ENCODE peak calls at places on chromosomes 1 and 21, in seven cellular contexts. One of them, this sample, is unnamed.

GRCh38 chr21:38293765-38294164 is 37.0 kb downstream of the KCNJ15 start:
- DNase-seq in posterior vena cava: no peak
- DNase-seq in NCI-H2081: no peak
- DNase-seq in AG20443: no peak
- DNase-seq in kidney glomerular epithelial cell: no peak
- DNase-seq in hypothalamus: no peak
- DNase-seq in heart left ventricle: no peak
- DNase-seq in this sample: no peak

GRCh38 chr1:177346960-177347359 is 176.2 kb downstream of the BRINP2 start:
- DNase-seq in posterior vena cava: no peak
- DNase-seq in NCI-H2081: no peak
- DNase-seq in AG20443: no peak
- DNase-seq in kidney glomerular epithelial cell: no peak
- DNase-seq in hypothalamus: no peak
- DNase-seq in heart left ventricle: no peak
- DNase-seq in this sample: no peak

GRCh38 chr1:22131062-22131461 is 11.8 kb downstream of the WNT4 start:
- DNase-seq in posterior vena cava: no peak
- DNase-seq in NCI-H2081: no peak
- DNase-seq in AG20443: no peak
- DNase-seq in kidney glomerular epithelial cell: no peak
- DNase-seq in hypothalamus: no peak
- DNase-seq in heart left ventricle: no peak
- DNase-seq in this sample: no peak

GRCh38 chr1:176568185-176568584 is 105.2 kb downstream of the PAPPA2 start:
- DNase-seq in posterior vena cava: no peak
- DNase-seq in NCI-H2081: no peak
- DNase-seq in AG20443: no peak
- DNase-seq in kidney glomerular epithelial cell: no peak
- DNase-seq in hypothalamus: no peak
- DNase-seq in heart left ventricle: no peak
- DNase-seq in this sample: no peak

GRCh38 chr1:222634180-222635013 is 16.5 kb downstream of the MIA3 start:
- DNase-seq in posterior vena cava: no peak
- DNase-seq in NCI-H2081: peak; percentile 92
- DNase-seq in AG20443: peak; percentile 68
- DNase-seq in kidney glomerular epithelial cell: peak; percentile 72
- DNase-seq in hypothalamus: peak; percentile 4
- DNase-seq in heart left ventricle: peak; percentile 61
- DNase-seq in this sample: peak; percentile 87

GRCh38 chr1:248810000-248810726 is 15.6 kb downstream of the SH3BP5L start:
- DNase-seq in posterior vena cava: no peak
- DNase-seq in NCI-H2081: no peak
- DNase-seq in AG20443: no peak
- DNase-seq in kidney glomerular epithelial cell: no peak
- DNase-seq in hypothalamus: no peak
- DNase-seq in heart left ventricle: no peak
- DNase-seq in this sample: no peak

GRCh38 chr1:53943090-53943489 is 2.4 kb downstream of the IFT25 start:
- DNase-seq in posterior vena cava: no peak
- DNase-seq in NCI-H2081: no peak
- DNase-seq in AG20443: no peak
- DNase-seq in kidney glomerular epithelial cell: no peak
- DNase-seq in hypothalamus: no peak
- DNase-seq in heart left ventricle: no peak
- DNase-seq in this sample: no peak

GRCh38 chr1:15328785-15329480 is 80.8 kb upstream of the EFHD2 start:
- DNase-seq in posterior vena cava: no peak
- DNase-seq in NCI-H2081: no peak
- DNase-seq in AG20443: peak; percentile 75
- DNase-seq in kidney glomerular epithelial cell: no peak
- DNase-seq in hypothalamus: peak; percentile 31
- DNase-seq in heart left ventricle: peak; percentile 82
- DNase-seq in this sample: peak; percentile 87

GRCh38 chr1:33031506-33031905 is 5.2 kb downstream of the AK2 start:
- DNase-seq in posterior vena cava: no peak
- DNase-seq in NCI-H2081: no peak
- DNase-seq in AG20443: no peak
- DNase-seq in kidney glomerular epithelial cell: no peak
- DNase-seq in hypothalamus: no peak
- DNase-seq in heart left ventricle: no peak
- DNase-seq in this sample: no peak

GRCh38 chr1:171948491-171948890 is 107.2 kb downstream of the DNM3 start:
- DNase-seq in posterior vena cava: no peak
- DNase-seq in NCI-H2081: no peak
- DNase-seq in AG20443: peak; percentile 37
- DNase-seq in kidney glomerular epithelial cell: peak; percentile 33
- DNase-seq in hypothalamus: no peak
- DNase-seq in heart left ventricle: no peak
- DNase-seq in this sample: no peak

GRCh38 chr1:158203693-158204457 is 23.2 kb downstream of the CD1D start:
- DNase-seq in posterior vena cava: no peak
- DNase-seq in NCI-H2081: peak; percentile 52
- DNase-seq in AG20443: peak; percentile 42
- DNase-seq in kidney glomerular epithelial cell: peak; percentile 59
- DNase-seq in hypothalamus: no peak
- DNase-seq in heart left ventricle: no peak
- DNase-seq in this sample: peak; percentile 86

GRCh38 chr1:7642418-7642704 is 128.7 kb upstream of the VAMP3 start:
- DNase-seq in posterior vena cava: no peak
- DNase-seq in NCI-H2081: no peak
- DNase-seq in AG20443: no peak
- DNase-seq in kidney glomerular epithelial cell: no peak
- DNase-seq in hypothalamus: no peak
- DNase-seq in heart left ventricle: no peak
- DNase-seq in this sample: no peak

GRCh38 chr1:20988943-20989342 is 187.8 kb downstream of the EIF4G3 start:
- DNase-seq in posterior vena cava: no peak
- DNase-seq in NCI-H2081: no peak
- DNase-seq in AG20443: no peak
- DNase-seq in kidney glomerular epithelial cell: no peak
- DNase-seq in hypothalamus: no peak
- DNase-seq in heart left ventricle: no peak
- DNase-seq in this sample: no peak

GRCh38 chr21:34770581-34770980 is 101.8 kb downstream of the CLIC6 start:
- DNase-seq in posterior vena cava: no peak
- DNase-seq in NCI-H2081: no peak
- DNase-seq in AG20443: no peak
- DNase-seq in kidney glomerular epithelial cell: no peak
- DNase-seq in hypothalamus: no peak
- DNase-seq in heart left ventricle: no peak
- DNase-seq in this sample: no peak

GRCh38 chr1:116113615-116114014 is 2.4 kb downstream of the MAB21L3 start:
- DNase-seq in posterior vena cava: no peak
- DNase-seq in NCI-H2081: no peak
- DNase-seq in AG20443: no peak
- DNase-seq in kidney glomerular epithelial cell: no peak
- DNase-seq in hypothalamus: no peak
- DNase-seq in heart left ventricle: no peak
- DNase-seq in this sample: no peak

GRCh38 chr1:92949937-92950817 is 11.1 kb downstream of the DIPK1A start:
- DNase-seq in posterior vena cava: no peak
- DNase-seq in NCI-H2081: no peak
- DNase-seq in AG20443: peak; percentile 64
- DNase-seq in kidney glomerular epithelial cell: peak; percentile 67
- DNase-seq in hypothalamus: no peak
- DNase-seq in heart left ventricle: no peak
- DNase-seq in this sample: no peak

GRCh38 chr1:36874271-36875017 is 159.9 kb downstream of the GRIK3 start:
- DNase-seq in posterior vena cava: peak; percentile 62
- DNase-seq in NCI-H2081: no peak
- DNase-seq in AG20443: no peak
- DNase-seq in kidney glomerular epithelial cell: no peak
- DNase-seq in hypothalamus: no peak
- DNase-seq in heart left ventricle: no peak
- DNase-seq in this sample: no peak

GRCh38 chr1:172653015-172653709 is 5.7 kb upstream of the FASLG start:
- DNase-seq in posterior vena cava: no peak
- DNase-seq in NCI-H2081: no peak
- DNase-seq in AG20443: no peak
- DNase-seq in kidney glomerular epithelial cell: no peak
- DNase-seq in hypothalamus: no peak
- DNase-seq in heart left ventricle: no peak
- DNase-seq in this sample: no peak

GRCh38 chr1:174284052-174284451 is 124.7 kb downstream of the RABGAP1L start:
- DNase-seq in posterior vena cava: no peak
- DNase-seq in NCI-H2081: no peak
- DNase-seq in AG20443: no peak
- DNase-seq in kidney glomerular epithelial cell: no peak
- DNase-seq in hypothalamus: no peak
- DNase-seq in heart left ventricle: no peak
- DNase-seq in this sample: no peak

GRCh38 chr1:158145173-158145719 is 35.4 kb upstream of the CD1D start:
- DNase-seq in posterior vena cava: no peak
- DNase-seq in NCI-H2081: no peak
- DNase-seq in AG20443: peak; percentile 32
- DNase-seq in kidney glomerular epithelial cell: no peak
- DNase-seq in hypothalamus: peak; percentile 16
- DNase-seq in heart left ventricle: peak; percentile 75
- DNase-seq in this sample: peak; percentile 38

GRCh38 chr1:2388004-2388913 is 3.1 kb downstream of the MORN1 start:
- DNase-seq in posterior vena cava: peak; percentile 50
- DNase-seq in NCI-H2081: no peak
- DNase-seq in AG20443: no peak
- DNase-seq in kidney glomerular epithelial cell: no peak
- DNase-seq in hypothalamus: no peak
- DNase-seq in heart left ventricle: no peak
- DNase-seq in this sample: no peak

GRCh38 chr1:12171206-12172041 is 4.6 kb downstream of the TNFRSF1B start:
- DNase-seq in posterior vena cava: no peak
- DNase-seq in NCI-H2081: no peak
- DNase-seq in AG20443: no peak
- DNase-seq in kidney glomerular epithelial cell: no peak
- DNase-seq in hypothalamus: no peak
- DNase-seq in heart left ventricle: no peak
- DNase-seq in this sample: no peak

GRCh38 chr1:116110507-116111195 is 548 bp upstream of the MAB21L3 start:
- DNase-seq in posterior vena cava: no peak
- DNase-seq in NCI-H2081: no peak
- DNase-seq in AG20443: no peak
- DNase-seq in kidney glomerular epithelial cell: peak; percentile 16
- DNase-seq in hypothalamus: no peak
- DNase-seq in heart left ventricle: no peak
- DNase-seq in this sample: no peak

GRCh38 chr1:84758968-84759491 is 68.8 kb upstream of the SSX2IP start:
- DNase-seq in posterior vena cava: no peak
- DNase-seq in NCI-H2081: no peak
- DNase-seq in AG20443: peak; percentile 38
- DNase-seq in kidney glomerular epithelial cell: no peak
- DNase-seq in hypothalamus: peak; percentile 41
- DNase-seq in heart left ventricle: peak; percentile 28
- DNase-seq in this sample: peak; percentile 83

GRCh38 chr1:62407398-62408009 is 29.3 kb upstream of the USP1 start:
- DNase-seq in posterior vena cava: no peak
- DNase-seq in NCI-H2081: peak; percentile 36
- DNase-seq in AG20443: peak; percentile 63
- DNase-seq in kidney glomerular epithelial cell: peak; percentile 43
- DNase-seq in hypothalamus: no peak
- DNase-seq in heart left ventricle: no peak
- DNase-seq in this sample: peak; percentile 69

GRCh38 chr1:41387667-41388091 is 26.4 kb downstream of the FOXO6 start:
- DNase-seq in posterior vena cava: peak; percentile 93
- DNase-seq in NCI-H2081: peak; percentile 93
- DNase-seq in AG20443: peak; percentile 85
- DNase-seq in kidney glomerular epithelial cell: no peak
- DNase-seq in hypothalamus: peak; percentile 20
- DNase-seq in heart left ventricle: peak; percentile 90
- DNase-seq in this sample: peak; percentile 50

GRCh38 chr1:41438711-41439110 is 45.8 kb downstream of the EDN2 start:
- DNase-seq in posterior vena cava: no peak
- DNase-seq in NCI-H2081: no peak
- DNase-seq in AG20443: no peak
- DNase-seq in kidney glomerular epithelial cell: no peak
- DNase-seq in hypothalamus: no peak
- DNase-seq in heart left ventricle: no peak
- DNase-seq in this sample: no peak

GRCh38 chr1:150877220-150877516 is 769 bp upstream of the ARNT start:
- DNase-seq in posterior vena cava: no peak
- DNase-seq in NCI-H2081: no peak
- DNase-seq in AG20443: no peak
- DNase-seq in kidney glomerular epithelial cell: no peak
- DNase-seq in hypothalamus: no peak
- DNase-seq in heart left ventricle: no peak
- DNase-seq in this sample: no peak

GRCh38 chr1:111483166-111483565 is 9.4 kb downstream of the C1orf162 start:
- DNase-seq in posterior vena cava: no peak
- DNase-seq in NCI-H2081: no peak
- DNase-seq in AG20443: peak; percentile 40
- DNase-seq in kidney glomerular epithelial cell: no peak
- DNase-seq in hypothalamus: no peak
- DNase-seq in heart left ventricle: no peak
- DNase-seq in this sample: no peak

GRCh38 chr1:220918285-220918951 is 39.2 kb downstream of the HLX start:
- DNase-seq in posterior vena cava: no peak
- DNase-seq in NCI-H2081: peak; percentile 4
- DNase-seq in AG20443: no peak
- DNase-seq in kidney glomerular epithelial cell: no peak
- DNase-seq in hypothalamus: no peak
- DNase-seq in heart left ventricle: no peak
- DNase-seq in this sample: no peak

GRCh38 chr1:117284408-117285215 is 73.9 kb upstream of the VTCN1 start:
- DNase-seq in posterior vena cava: no peak
- DNase-seq in NCI-H2081: peak; percentile 35
- DNase-seq in AG20443: peak; percentile 74
- DNase-seq in kidney glomerular epithelial cell: peak; percentile 79
- DNase-seq in hypothalamus: no peak
- DNase-seq in heart left ventricle: no peak
- DNase-seq in this sample: peak; percentile 83

GRCh38 chr1:14128096-14128495 is 428.1 kb downstream of the PRDM2 start:
- DNase-seq in posterior vena cava: no peak
- DNase-seq in NCI-H2081: no peak
- DNase-seq in AG20443: peak; percentile 27
- DNase-seq in kidney glomerular epithelial cell: peak; percentile 72
- DNase-seq in hypothalamus: no peak
- DNase-seq in heart left ventricle: no peak
- DNase-seq in this sample: no peak

This sample was measured in Ammon's horn.